ENCODE peak calls at places on chromosomes 6 and 20, in seven cellular contexts. U is HCT116, H is SK-N-SH, L is HepG2, V is GM12878, G is K562, W is H1. D is an unnamed sample.

GRCh38 chr6:4891171-4891570 is 112.7 kb downstream of the RPP40 start:
- DNase-seq in L (no peak), W (no peak), G (no peak), H (no peak), U (no peak), V (no peak), D (no peak)

GRCh38 chr6:4581468-4582420 is 194.5 kb upstream of the CDYL start:
- DNase-seq in L (no peak), G (no peak), U (no peak), W (no peak), H (no peak), V (no peak), D (no peak)

GRCh38 chr6:132456700-132457143 is 55.4 kb upstream of the MOXD1 start:
- DNase-seq in W (no peak), V (peak; percentile 90), H (no peak), U (no peak), L (no peak), G (no peak), D (no peak)

GRCh38 chr6:42314571-42314950 is 96.9 kb upstream of the MRPS10 start:
- DNase-seq in G (no peak), W (no peak), U (no peak), L (no peak), V (no peak), H (no peak), D (no peak)

GRCh38 chr6:10684618-10685017 is 9.8 kb downstream of the C6orf52 start:
- DNase-seq in W (no peak), U (no peak), L (no peak), H (no peak), V (no peak), G (no peak), D (no peak)

GRCh38 chr6:150394053-150394875 is 25.5 kb downstream of the IYD start:
- DNase-seq in W (no peak), H (no peak), L (no peak), U (no peak), G (no peak), V (no peak), D (no peak)

GRCh38 chr6:31651602-31652191 is 764 bp downstream of the BAG6 start:
- DNase-seq in W (no peak), L (peak; percentile 89), U (peak; percentile 55), H (peak; percentile 80), V (no peak), G (no peak), D (peak; percentile 59)

GRCh38 chr6:123759472-123759871 is 44.2 kb upstream of the NKAIN2 start:
- DNase-seq in L (no peak), H (no peak), G (no peak), U (no peak), V (no peak), W (no peak), D (no peak)

GRCh38 chr6:108921547-108922331 is 73.5 kb downstream of the ARMC2 start:
- DNase-seq in H (no peak), V (no peak), G (no peak), L (no peak), W (no peak), U (no peak), D (no peak)

GRCh38 chr6:12348530-12349511 is 58.7 kb downstream of the EDN1 start:
- DNase-seq in L (peak; percentile 98), U (peak; percentile 83), W (no peak), G (no peak), H (no peak), V (no peak), D (peak; percentile 77)

DNA sequence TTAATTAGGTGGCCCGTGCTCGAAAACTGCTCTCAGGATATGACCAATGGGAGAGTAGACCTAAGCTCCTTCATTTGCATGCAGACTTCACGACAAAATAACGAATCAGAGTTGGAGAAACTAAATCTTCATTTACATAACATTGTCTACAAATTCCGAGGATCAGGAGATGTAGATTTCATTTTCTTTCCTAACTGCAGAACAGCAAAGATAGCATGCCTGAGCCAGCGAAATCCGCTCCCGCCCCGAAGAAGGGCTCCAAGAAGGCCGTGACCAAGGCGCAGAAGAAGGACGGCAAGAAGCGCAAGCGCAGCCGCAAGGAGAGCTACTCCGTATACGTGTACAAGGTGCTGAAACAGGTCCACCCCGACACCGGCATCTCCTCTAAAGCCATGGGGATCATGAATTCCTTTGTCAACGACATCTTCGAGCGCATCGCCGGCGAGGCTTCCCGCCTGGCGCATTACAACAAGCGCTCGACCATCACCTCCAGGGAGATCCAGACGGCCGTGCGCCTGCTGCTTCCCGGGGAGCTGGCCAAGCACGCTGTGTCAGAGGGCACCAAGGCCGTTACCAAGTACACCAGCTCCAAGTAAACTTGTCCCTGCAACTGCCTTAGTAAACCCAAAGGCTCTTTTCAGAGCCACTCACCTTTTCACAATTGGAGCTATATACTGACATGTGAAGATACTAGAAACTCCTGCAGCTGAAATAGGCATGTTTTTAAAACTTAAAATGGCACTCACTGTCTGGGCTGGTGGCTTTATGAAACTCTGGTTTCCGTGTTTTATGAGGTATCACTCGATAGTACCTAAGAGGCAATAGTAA is 96.6 kb downstream of the HFE start:
- DNase-seq in V (peak; percentile 84), L (no peak), G (no peak), H (peak; percentile 71), W (peak; percentile 82), U (no peak), D (no peak)
- TF ChIP-seq JUND in V (no peak), L (no peak), G (no peak), H (no peak), W (no peak), U (no peak), D (no peak)

GRCh38 chr6:39839445-39839844 is 47.3 kb downstream of the DAAM2 start:
- DNase-seq in V (no peak), U (no peak), G (no peak), W (no peak), L (no peak), H (no peak), D (no peak)

GRCh38 chr6:39834278-39834677 is 42.1 kb downstream of the DAAM2 start:
- DNase-seq in L (no peak), G (no peak), W (no peak), H (no peak), U (no peak), V (no peak), D (no peak)

GRCh38 chr6:39836621-39837020 is 44.4 kb downstream of the DAAM2 start:
- DNase-seq in L (no peak), U (no peak), H (no peak), W (no peak), G (no peak), V (no peak), D (no peak)

GRCh38 chr6:39834866-39835265 is 42.7 kb downstream of the DAAM2 start:
- DNase-seq in U (no peak), V (no peak), L (no peak), W (no peak), H (no peak), G (no peak), D (no peak)

DNA sequence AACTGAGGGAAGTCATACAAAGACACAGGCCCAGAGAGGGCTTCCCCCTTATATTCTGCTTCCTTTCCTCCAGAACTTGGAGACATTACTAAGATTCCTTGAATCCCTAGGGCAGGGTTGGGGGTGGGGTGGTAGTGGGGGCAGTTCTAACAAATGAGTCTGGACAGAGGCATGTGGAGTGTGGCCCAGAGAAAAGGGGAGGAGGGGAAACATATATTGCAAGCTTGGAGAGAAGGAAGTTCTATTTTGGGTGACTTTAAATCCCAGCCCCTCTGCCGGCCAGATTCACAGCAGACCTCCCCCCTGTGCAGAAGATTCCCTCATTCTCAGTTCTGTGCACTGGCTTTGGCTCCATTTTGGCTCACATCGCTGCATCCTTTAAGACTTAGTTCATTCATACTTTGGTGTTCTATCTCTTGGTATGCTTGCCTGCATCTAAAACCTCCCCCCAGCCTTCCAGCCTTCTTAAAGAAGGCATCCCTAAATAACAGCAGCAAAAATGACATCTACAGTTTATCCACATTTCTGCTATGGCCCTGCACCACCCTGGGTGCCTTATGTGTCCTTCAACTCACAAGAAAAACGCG is 43.8 kb downstream of the DAAM2 start:
- DNase-seq in W (no peak), G (no peak), U (no peak), H (no peak), L (no peak), V (no peak), D (no peak)
- TF ChIP-seq JUND in W (no peak), G (no peak), U (no peak), H (no peak), L (no peak), V (no peak), D (no peak)

DNA sequence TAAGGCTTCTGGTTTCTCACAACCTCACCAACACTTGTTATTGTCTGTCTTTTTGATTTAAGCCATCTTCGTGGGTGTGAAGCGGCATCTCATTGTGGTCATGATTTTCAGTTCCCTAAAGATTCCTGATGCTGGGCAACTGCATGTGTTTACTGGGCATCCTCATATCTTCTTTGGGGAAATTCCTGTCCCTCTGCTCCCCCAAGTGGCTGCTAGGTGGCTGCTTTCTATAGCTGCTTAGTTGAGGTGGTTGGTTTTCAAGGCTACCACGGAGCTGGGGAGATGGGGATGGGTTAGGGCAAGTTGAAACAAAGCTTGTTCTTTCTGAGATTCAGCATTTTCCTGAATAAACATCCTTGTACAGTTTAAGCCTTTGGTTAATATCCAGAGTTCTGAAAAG is 403.9 kb upstream of the SULF2 start:
- DNase-seq in H (no peak), G (no peak), W (no peak), U (peak; percentile 12), V (peak; percentile 2), L (peak; percentile 63), D (peak; percentile 75)
- TF ChIP-seq JUND in H (no peak), G (no peak), W (no peak), U (no peak), V (no peak), L (no peak), D (no peak)

GRCh38 chr6:137678451-137678850 is 184.3 kb upstream of the OLIG3 start:
- DNase-seq in U (no peak), W (no peak), V (no peak), H (no peak), G (no peak), L (no peak), D (no peak)

GRCh38 chr6:137677714-137678113 is 183.5 kb upstream of the OLIG3 start:
- DNase-seq in L (no peak), U (no peak), G (no peak), W (no peak), V (no peak), H (no peak), D (no peak)

GRCh38 chr6:137683886-137684285 is 183.2 kb upstream of the TNFAIP3 start:
- DNase-seq in V (no peak), H (no peak), W (no peak), L (no peak), G (no peak), U (no peak), D (no peak)

GRCh38 chr6:137681445-137682009 is 185.5 kb upstream of the TNFAIP3 start:
- DNase-seq in L (no peak), H (no peak), U (no peak), G (no peak), W (no peak), V (no peak), D (no peak)

DNA sequence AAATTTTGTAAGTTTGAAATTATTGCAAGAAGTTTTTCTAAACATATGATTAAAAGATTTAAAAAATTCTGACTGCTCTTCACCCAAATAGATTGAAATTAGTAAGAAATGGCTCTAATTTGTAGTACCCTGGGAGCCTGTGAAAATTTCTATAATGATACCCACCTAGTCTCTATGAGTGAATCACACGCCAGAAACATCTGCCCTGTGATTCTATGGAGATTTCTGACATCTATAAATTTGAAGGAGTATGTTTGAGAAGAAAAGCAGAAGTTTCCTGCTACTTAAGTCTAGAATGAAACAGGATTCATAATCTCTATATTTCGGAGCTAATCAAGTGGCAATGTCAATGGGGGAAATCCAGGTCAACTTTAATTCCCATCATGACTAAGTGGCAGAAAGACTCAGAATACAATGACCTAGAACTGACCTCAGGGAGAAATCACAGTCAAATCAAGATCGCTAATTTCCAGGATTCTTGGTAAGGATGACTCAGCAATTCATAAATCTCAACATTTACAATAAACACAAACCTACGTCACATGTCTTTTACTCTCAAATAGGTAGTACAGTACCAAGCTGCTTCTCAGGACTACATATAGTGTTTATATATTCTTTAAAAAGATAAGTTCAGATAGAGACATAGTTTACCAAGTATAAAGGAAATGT is 186.2 kb upstream of the TNFAIP3 start:
- DNase-seq in U (no peak), G (no peak), H (no peak), L (no peak), V (no peak), W (no peak), D (no peak)
- TF ChIP-seq JUND in U (no peak), G (no peak), H (no peak), L (no peak), V (no peak), W (no peak), D (no peak)